ENCODE peak calls at places on chromosomes 4 and X, in ten cellular contexts. F is uterus, E is esophagus squamous epithelium, X is cardiac muscle cell, D is endodermal cell, C is testis, T is neural progenitor cell, J is heart left ventricle, I is mammary epithelial cell, Y is brain microvascular endothelial cell. P is an unnamed sample. For H3K27me3, the result is how much of the 10 kb centered on the place peaks cover.

GRCh38 chr4:128528793-128529553 is 241.4 kb upstream of the PGRMC2 start:
- DNase-seq in E (no peak), J (peak), Y (peak), T (peak), X (peak), D (peak), C (no peak), I (peak), F (peak), P (peak)

GRCh38 chrX:370244-370962 is 16.3 kb downstream of the PPP2R3B start:
- DNase-seq in F (no peak), J (peak), Y (no peak), E (no peak), C (no peak), T (no peak), I (no peak), X (no peak), D (peak), P (no peak)

GRCh38 chrX:120452131-120452530 is 17.0 kb downstream of the LAMP2 start:
- DNase-seq in D (peak), C (no peak), I (no peak), Y (peak), T (peak), X (peak), J (no peak), F (no peak), E (no peak), P (no peak)

GRCh38 chr4:165336743-165337142 is 9.3 kb downstream of the MSMO1 start:
- DNase-seq in D (no peak), Y (no peak), I (no peak), C (no peak), X (no peak), F (no peak), J (no peak), E (no peak), T (no peak), P (no peak)

GRCh38 chr4:31360786-31361185 is 640.6 kb downstream of the PCDH7 start:
- DNase-seq in I (no peak), F (no peak), D (no peak), E (no peak), T (no peak), C (no peak), J (no peak), Y (peak), X (peak), P (no peak)

GRCh38 chr4:3221996-3222395 is 27.0 kb upstream of the MSANTD1 start:
- DNase-seq in X (no peak), T (no peak), E (no peak), C (no peak), Y (no peak), I (no peak), D (no peak), F (no peak), J (peak), P (no peak)

GRCh38 chr4:88940506-88940905 is 116.5 kb downstream of the FAM13A start:
- DNase-seq in T (no peak), J (no peak), F (no peak), C (no peak), Y (no peak), D (no peak), I (no peak), E (no peak), X (no peak), P (no peak)

GRCh38 chr4:143289370-143289769 is 47.3 kb upstream of the GAB1 start:
- DNase-seq in F (no peak), X (no peak), Y (no peak), C (no peak), T (no peak), J (no peak), D (no peak), I (no peak), E (no peak), P (no peak)

GRCh38 chrX:140425712-140426395 is 79.0 kb downstream of the SOX3 start:
- DNase-seq in X (no peak), I (no peak), D (no peak), F (no peak), T (no peak), C (no peak), E (no peak), J (no peak), Y (no peak), P (no peak)

GRCh38 chr4:128517739-128518510 is 230.3 kb upstream of the PGRMC2 start:
- DNase-seq in D (peak), X (peak), Y (peak), F (peak), J (peak), T (peak), C (peak), E (no peak), I (peak), P (peak)

GRCh38 chr4:43348591-43348990 is 456.1 kb downstream of the GRXCR1 start:
- DNase-seq in C (no peak), I (no peak), Y (no peak), F (no peak), E (no peak), T (no peak), X (no peak), D (no peak), J (no peak), P (no peak)

GRCh38 chrX:81202989-81203388 is 1.1 kb downstream of the SH3BGRL start:
- DNase-seq in Y (no peak), J (no peak), I (no peak), C (no peak), T (no peak), F (no peak), X (no peak), E (no peak), D (no peak), P (no peak)

GRCh38 chrX:39519566-39520301 is 578.0 kb downstream of the BCOR start:
- DNase-seq in Y (no peak), T (no peak), E (no peak), J (peak), I (no peak), C (no peak), F (no peak), X (no peak), D (peak), P (no peak)

GRCh38 chr4:118845552-118846065 is 9.7 kb upstream of the SEC24D start:
- DNase-seq in F (no peak), Y (no peak), D (no peak), T (no peak), J (no peak), I (no peak), E (no peak), X (no peak), C (no peak), P (no peak)

GRCh38 chrX:2875136-2875481 is 46.4 kb downstream of the GYG2 start:
- DNase-seq in Y (no peak), C (no peak), F (no peak), I (no peak), X (no peak), D (no peak), E (no peak), T (no peak), J (no peak), P (no peak)

GRCh38 chr4:2254665-2255500 is 7.0 kb downstream of the MXD4 start:
- DNase-seq in Y (no peak), T (no peak), I (no peak), C (peak), D (peak), J (peak), F (peak), X (no peak), E (no peak), P (no peak)

GRCh38 chr4:189136462-189136861 is 804.2 kb upstream of the FRG1 start:
- DNase-seq in C (no peak), Y (no peak), T (no peak), X (no peak), J (no peak), I (peak), E (no peak), F (no peak), D (no peak), P (no peak)

GRCh38 chr4:1573830-1574459 is 110.2 kb downstream of the FAM53A start:
- DNase-seq in E (no peak), I (no peak), X (no peak), C (no peak), J (peak), F (no peak), T (no peak), Y (no peak), D (peak), P (no peak)

GRCh38 chr4:53535567-53535966 is 55.7 kb downstream of the LNX1 start:
- DNase-seq in F (no peak), T (no peak), J (no peak), D (no peak), I (no peak), X (no peak), E (no peak), Y (no peak), C (no peak), P (no peak)

GRCh38 chr4:39698424-39699009 is 581 bp downstream of the UBE2K start:
- DNase-seq in Y (no peak), C (peak), F (peak), D (peak), T (peak), X (peak), E (no peak), I (peak), J (peak), P (peak)

GRCh38 chrX:124086411-124086810 is 124.9 kb downstream of the STAG2 start:
- DNase-seq in D (no peak), J (no peak), X (no peak), T (no peak), I (no peak), E (no peak), F (no peak), Y (no peak), C (no peak), P (no peak)

GRCh38 chr4:173917255-173917960 is 366.1 kb downstream of the FBXO8 start:
- DNase-seq in J (no peak), F (no peak), I (no peak), C (no peak), T (no peak), E (no peak), X (peak), D (no peak), Y (peak), P (no peak)
- H3K27me3 ChIP-seq in J (under half), F (under half), I (under half), C (under half), T (under half), E (under half), X (under half), D (under half), Y (under half), P (under half)

GRCh38 chrX:4484266-4484665 is 770.8 kb upstream of the PRKX start:
- DNase-seq in C (no peak), J (no peak), E (no peak), X (no peak), T (no peak), D (peak), I (no peak), F (no peak), Y (no peak), P (no peak)
- H3K4me3 ChIP-seq in C (no peak), J (no peak), E (no peak), X (no peak), T (no peak), D (no peak), I (no peak), F (no peak), Y (no peak), P (no peak)

DNA sequence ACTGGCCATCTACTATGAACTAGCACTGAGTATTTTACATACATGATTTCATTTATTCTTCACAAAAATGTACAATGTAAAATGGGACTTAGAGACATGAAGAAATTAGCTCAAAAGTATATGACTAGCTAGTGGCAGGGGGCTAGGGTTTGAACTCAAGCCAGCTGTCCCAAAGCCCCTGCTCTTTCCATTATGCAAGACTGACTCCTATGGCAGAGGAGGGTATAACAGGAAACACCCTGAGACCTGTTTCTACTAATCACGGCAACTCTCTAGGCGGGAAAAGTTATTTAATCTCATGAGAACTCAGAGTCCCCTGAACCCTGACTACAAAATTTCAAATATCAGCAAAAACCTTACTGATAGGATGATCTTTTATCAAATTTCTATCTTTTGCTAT is 150.6 kb downstream of the PRDM5 start:
- DNase-seq in T (no peak), D (peak), J (no peak), I (no peak), Y (no peak), C (no peak), F (no peak), X (no peak), E (no peak), P (no peak)
- TF ChIP-seq CTCF in T (peak), D (peak), J (no peak), I (no peak), Y (peak), C (no peak), F (no peak), X (no peak), E (no peak), P (no peak)

GRCh38 chrX:82333575-82333974 is 1131.7 kb downstream of the SH3BGRL start:
- DNase-seq in I (no peak), J (no peak), T (no peak), F (no peak), D (no peak), Y (no peak), X (no peak), E (no peak), C (no peak), P (no peak)

DNA sequence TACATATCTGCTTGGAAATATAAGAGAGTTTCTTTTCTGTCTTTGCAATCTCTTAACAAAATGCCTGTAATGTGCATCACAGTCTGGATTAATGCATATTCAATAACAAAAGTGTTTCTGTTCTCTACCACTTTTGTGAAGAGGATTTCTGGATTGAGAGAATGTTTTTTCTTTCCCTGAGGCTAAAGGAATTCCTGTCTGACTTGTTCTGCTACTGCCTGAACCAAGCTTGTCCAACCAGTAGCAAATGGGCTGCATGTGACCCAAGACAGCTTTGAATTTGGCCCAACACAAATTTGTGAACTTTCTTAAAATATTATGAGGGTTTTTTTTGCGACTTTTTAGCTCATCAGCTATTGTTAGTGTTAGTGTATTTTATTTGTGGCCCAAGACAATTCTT is 1133.9 kb downstream of the SH3BGRL start:
- DNase-seq in J (no peak), F (no peak), C (no peak), D (no peak), T (no peak), I (no peak), X (no peak), Y (no peak), E (no peak), P (peak)
- H3K27me3 ChIP-seq in J (under half), F (under half), C (under half), D (under half), T (under half), I (under half), X (under half), Y (under half), E (under half), P (under half)

DNA sequence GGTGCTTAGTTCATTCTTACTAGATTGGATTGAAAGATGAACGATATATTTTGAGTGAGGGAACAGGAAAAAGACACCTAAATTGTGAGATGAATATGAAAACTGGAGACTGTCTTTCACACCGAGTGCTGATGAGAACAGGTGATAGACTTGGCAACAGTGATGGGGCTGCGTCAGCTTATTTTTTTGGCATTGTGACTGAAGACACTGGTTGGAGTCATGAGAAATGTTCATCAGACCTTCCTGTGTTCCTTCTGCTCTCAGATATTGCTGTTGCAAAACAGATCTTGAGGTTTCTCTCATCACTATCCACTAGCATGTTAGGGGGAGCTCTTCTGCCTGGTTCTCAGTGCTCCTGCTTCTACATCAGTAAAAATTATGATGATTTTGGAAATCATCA is 124.2 kb upstream of the KCNIP4 start:
- DNase-seq in I (no peak), X (no peak), J (no peak), Y (no peak), T (no peak), F (no peak), C (no peak), D (no peak), E (no peak), P (no peak)
- H3K4me3 ChIP-seq in I (no peak), X (no peak), J (no peak), Y (no peak), T (no peak), F (no peak), C (no peak), D (no peak), E (no peak), P (no peak)

P was measured in thyroid gland.